ENCODE peak calls at places on chromosomes 1 and 21, in four cellular contexts. A is HepG2, V is GM12878, S is H1. N is an unnamed sample.

GRCh38 chr1:37556712-37557196 is at the start of gene DNALI1:
- DNase-seq in A (peak), V (no peak), S (peak), N (peak)

GRCh38 chr1:88979054-88979748 is 13.2 kb downstream of the KYAT3 start:
- DNase-seq in A (no peak), V (no peak), S (no peak), N (no peak)

GRCh38 chr1:2603521-2604155 is 17.1 kb downstream of the PRXL2B start:
- DNase-seq in A (no peak), V (no peak), S (no peak), N (no peak)

GRCh38 chr1:58318157-58318665 is 228.3 kb downstream of the OMA1 start:
- DNase-seq in A (no peak), V (no peak), S (no peak), N (no peak)

GRCh38 chr1:211326528-211327340 is at the start of gene TRAF5:
- DNase-seq in A (no peak), V (no peak), S (peak), N (peak)

GRCh38 chr1:41507152-41507720 is 22.8 kb upstream of the EDN2 start:
- DNase-seq in A (no peak), V (no peak), S (no peak), N (no peak)

GRCh38 chr1:21752186-21752585 is 30.8 kb downstream of the USP48 start:
- DNase-seq in A (no peak), V (no peak), S (no peak), N (no peak)

GRCh38 chr21:29938968-29939858 is 583 bp downstream of the GRIK1 start:
- DNase-seq in A (no peak), V (no peak), S (peak), N (no peak)

GRCh38 chr1:201771466-201771865 is 57.5 kb upstream of the IPO9 start:
- DNase-seq in A (no peak), V (no peak), S (no peak), N (no peak)

GRCh38 chr1:221782970-221783369 is 41.1 kb upstream of the DUSP10 start:
- DNase-seq in A (no peak), V (no peak), S (no peak), N (no peak)

GRCh38 chr1:218904401-218904800 is 269.3 kb upstream of the LYPLAL1 start:
- DNase-seq in A (no peak), V (no peak), S (no peak), N (no peak)

GRCh38 chr1:51636765-51637522 is 20.1 kb downstream of the OSBPL9 start:
- DNase-seq in A (no peak), V (no peak), S (no peak), N (no peak)

GRCh38 chr1:108049083-108049819 is 84.3 kb upstream of the VAV3 start:
- DNase-seq in A (no peak), V (no peak), S (peak), N (peak)

GRCh38 chr1:94296018-94296417 is 58.6 kb upstream of the ARHGAP29 start:
- DNase-seq in A (no peak), V (no peak), S (no peak), N (no peak)

GRCh38 chr1:95742591-95743089 is 508.6 kb downstream of the RWDD3 start:
- DNase-seq in A (no peak), V (no peak), S (no peak), N (no peak)

GRCh38 chr1:180521474-180522203 is 19.3 kb upstream of the ACBD6 start:
- DNase-seq in A (peak), V (no peak), S (no peak), N (no peak)

GRCh38 chr1:22689505-22689904 is 21.1 kb upstream of the EPHB2 start:
- DNase-seq in A (peak), V (no peak), S (no peak), N (no peak)

GRCh38 chr21:15837603-15838002 is 107.8 kb downstream of the USP25 start:
- DNase-seq in A (no peak), V (no peak), S (no peak), N (no peak)

GRCh38 chr21:33419538-33420123 is 16.4 kb downstream of the IFNGR2 start:
- DNase-seq in A (no peak), V (no peak), S (no peak), N (no peak)

GRCh38 chr1:235821361-235821981 is 45.2 kb downstream of the LYST start:
- DNase-seq in A (no peak), V (no peak), S (no peak), N (no peak)

GRCh38 chr1:160614410-160614809 is 32.4 kb downstream of the SLAMF1 start:
- DNase-seq in A (no peak), V (no peak), S (no peak), N (no peak)

DNA sequence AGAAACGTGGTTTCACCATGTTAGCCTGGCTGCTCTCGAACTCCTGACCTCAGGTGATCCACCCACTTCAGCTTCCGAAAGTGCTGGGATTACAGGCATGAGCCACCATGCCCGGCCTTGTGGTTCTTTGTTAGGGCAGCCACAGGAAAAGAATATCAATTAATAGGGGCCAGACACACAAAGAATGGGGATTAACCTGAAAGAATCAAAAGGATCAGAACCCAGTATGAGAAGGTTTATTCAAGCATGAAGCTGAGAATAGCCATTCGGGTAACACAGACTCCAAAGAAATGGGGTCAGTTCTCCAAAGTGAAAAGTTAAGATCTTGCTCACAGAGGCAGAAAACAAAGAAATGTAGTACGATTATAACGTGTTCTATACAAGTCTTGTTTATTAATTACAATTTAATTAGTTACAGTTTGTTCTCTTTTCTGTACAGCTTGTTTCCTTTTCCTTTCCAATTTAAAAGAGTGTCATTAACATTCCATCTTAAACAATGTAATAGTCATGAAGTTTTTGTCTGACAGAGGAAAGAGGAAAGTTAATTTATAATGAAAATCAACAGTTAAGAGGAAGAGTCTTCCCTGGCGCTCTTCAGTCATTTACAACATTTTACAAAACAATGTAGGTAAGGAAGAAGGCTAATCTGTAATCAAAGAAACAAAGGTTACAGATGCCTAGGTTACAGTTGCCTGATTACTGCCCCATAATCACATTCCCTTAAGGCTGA is 51.3 kb upstream of the SLC45A1 start:
- DNase-seq in A (no peak), V (no peak), S (no peak), N (no peak)
- TF ChIP-seq RFX5 in A (no peak), V (no peak), S (no peak), N (no peak)

GRCh38 chr21:44299085-44299457 is 782 bp upstream of the PFKL start:
- DNase-seq in A (no peak), V (no peak), S (no peak), N (no peak)

GRCh38 chr21:44301093-44301492 is 1.2 kb downstream of the PFKL start:
- DNase-seq in A (no peak), V (no peak), S (no peak), N (no peak)

GRCh38 chr21:44299458-44300261 is at the start of gene PFKL:
- DNase-seq in A (peak), V (peak), S (peak), N (peak)

GRCh38 chr21:44301961-44302406 is 2.1 kb downstream of the PFKL start:
- DNase-seq in A (peak), V (no peak), S (no peak), N (no peak)

DNA sequence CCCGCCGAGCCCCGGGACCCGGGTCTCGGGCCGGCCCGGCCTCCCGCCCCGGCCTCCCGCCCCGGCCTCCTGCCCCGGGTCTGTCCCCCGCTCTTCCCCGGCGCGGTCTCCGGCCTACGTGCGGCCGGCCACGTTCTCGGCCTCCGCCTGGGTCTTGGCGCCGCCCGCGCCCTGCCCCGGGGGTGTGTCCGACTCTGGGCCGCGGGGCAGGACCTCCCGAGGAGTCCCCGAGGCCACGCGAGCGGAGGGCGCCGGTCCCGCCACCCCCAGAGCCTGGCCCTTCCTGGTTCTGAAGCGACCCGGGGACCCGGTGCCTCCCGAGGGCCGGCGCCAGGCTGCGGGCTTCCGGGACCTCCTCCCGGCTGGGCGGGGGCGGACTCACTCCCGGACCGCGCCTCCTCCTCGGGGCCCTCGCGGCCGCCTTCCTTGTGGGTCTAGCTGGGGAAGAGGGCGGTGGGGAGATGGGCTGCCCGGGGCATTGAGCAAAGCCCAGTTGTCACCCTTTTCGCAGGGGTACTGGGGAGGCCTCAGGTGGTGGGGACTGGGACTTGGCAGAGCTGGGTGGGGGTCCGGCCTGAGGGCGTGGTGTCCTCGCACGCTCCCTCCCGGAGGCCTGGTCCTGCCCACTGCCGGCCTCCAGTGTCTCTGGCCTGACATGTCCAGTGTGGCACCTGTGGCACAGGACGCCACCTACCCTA is 558 bp downstream of the PFKL start:
- DNase-seq in A (peak), V (no peak), S (peak), N (peak)
- TF ChIP-seq CEBPB in A (no peak), V (no peak), S (no peak), N (no peak)

GRCh38 chr1:56034847-56035483 is 544.4 kb downstream of the PLPP3 start:
- DNase-seq in A (no peak), V (no peak), S (no peak), N (no peak)

GRCh38 chr1:56031011-56031410 is 548.4 kb downstream of the PLPP3 start:
- DNase-seq in A (no peak), V (no peak), S (no peak), N (no peak)

GRCh38 chr1:56033321-56034037 is 545.9 kb downstream of the PLPP3 start:
- DNase-seq in A (no peak), V (no peak), S (no peak), N (no peak)

GRCh38 chr1:56032276-56032675 is 547.1 kb downstream of the PLPP3 start:
- DNase-seq in A (no peak), V (no peak), S (no peak), N (no peak)

GRCh38 chr1:56034222-56034621 is 545.1 kb downstream of the PLPP3 start:
- DNase-seq in A (no peak), V (no peak), S (no peak), N (no peak)
- TF ChIP-seq SRF in A (no peak), V (no peak), S (no peak), N (no peak)

DNA sequence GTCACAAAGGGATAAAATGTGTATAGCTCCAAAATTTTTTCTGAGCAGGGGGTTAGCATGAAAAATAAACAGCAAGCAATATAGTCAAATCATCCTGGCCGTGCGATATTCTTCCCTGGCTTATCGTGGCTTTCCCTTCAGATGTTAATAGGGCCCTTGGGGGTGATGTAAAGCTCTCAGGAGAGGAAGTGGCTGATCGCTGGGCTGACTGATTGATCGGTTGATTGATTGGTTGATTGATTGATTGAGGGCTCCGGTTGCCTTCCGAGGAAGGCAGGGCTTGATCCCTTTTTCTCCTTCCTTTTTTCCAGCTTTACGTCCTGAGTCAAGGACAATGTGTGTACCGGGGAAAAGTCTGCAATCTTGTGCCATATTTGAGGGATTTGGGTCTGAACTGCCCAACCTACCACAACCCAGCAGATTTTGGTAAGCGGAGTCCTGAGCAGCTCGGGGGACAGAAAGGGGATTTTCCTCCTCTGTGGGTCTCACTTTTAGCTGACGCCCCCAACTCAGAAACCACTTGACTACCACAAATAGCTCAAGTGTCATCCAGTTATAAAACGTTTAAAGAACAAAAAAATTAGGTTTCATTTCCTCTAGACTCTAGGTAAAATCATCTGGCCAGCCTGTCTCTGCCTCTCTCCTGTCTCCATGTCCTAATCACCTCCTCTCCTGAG is 29.5 kb downstream of the TFF3 start:
- DNase-seq in A (no peak), V (peak), S (no peak), N (no peak)
- TF ChIP-seq RFX5 in A (no peak), V (no peak), S (no peak), N (no peak)

DNA sequence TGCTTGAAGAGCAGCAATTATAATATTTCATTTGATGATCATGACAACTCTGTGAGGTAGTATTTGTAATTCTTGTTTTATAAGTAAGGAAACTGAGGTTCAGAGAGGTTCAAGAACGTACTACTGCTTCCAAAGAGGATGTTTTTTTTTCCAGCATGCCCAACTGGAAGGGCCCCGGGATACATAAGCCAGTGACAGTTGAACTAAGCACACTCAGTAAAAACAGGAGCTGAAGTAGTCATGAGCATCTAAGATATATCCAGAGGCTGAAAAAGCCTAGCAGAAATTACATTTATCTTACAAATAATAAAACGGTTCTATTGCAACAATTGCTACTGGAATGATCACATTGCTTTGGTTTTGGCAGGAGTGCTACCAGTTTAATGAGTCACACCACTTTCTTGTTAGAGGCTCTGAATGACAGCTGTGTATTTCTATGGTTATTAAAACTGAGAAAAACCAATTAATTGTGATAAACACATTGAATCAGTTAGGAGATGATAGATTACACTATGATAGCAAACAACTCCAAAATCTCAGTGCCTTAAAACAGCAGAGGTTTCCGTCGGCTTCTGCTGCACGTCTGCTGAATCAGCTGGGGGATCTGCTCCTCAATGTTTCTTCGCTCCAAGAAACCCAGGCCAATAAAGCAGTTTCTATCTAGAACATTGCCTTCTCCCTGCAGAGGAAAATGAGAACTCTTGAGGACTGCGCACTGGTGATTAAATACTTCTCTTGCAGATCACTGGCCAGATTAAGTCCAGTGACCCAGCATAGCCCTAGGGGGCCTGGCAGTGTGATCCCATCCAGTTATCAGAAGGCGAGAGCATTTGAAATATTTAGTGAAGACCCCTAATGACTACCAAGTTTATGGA is 522.7 kb downstream of the PLPP3 start:
- DNase-seq in A (no peak), V (no peak), S (no peak), N (no peak)
- TF ChIP-seq CEBPB in A (no peak), V (no peak), S (no peak), N (no peak)

DNA sequence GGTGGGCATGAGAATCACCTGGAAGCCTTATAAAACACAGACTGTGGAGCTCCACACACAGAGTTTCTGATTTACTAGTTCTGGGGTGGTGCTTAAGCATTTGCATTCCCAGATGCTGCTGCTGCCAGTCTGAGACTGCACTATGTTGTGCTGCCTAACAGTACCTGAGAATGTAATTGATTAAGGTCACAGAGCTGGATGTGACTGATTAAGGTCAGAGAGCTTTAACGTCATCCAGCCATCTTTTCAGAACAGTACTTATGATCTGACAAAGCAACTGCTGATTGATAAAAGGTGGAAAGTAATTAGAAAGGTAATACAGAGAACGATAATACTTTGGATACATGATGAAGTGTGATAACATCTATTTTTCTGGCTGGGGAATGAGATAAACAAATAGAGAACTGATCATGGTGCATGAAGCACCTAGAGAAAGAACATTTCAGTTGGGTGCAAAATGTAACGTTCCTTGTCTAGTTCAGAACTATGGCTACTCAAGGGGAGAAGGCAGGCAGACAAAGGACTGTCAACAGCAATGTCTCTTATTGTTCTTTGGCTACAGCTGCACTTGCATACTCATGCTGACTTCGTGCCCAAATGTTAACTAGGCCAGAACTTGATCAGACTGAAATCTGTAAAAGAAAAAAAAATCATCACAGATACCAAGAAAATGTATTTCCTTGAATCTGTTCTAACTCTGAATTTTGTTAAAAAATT is 3.7 kb upstream of the UCK2 start:
- DNase-seq in A (no peak), V (no peak), S (no peak), N (no peak)
- TF ChIP-seq SRF in A (no peak), V (no peak), S (no peak), N (no peak)